ENCODE peak calls at places on chromosomes 5 and 9, in four cellular contexts. B, M, Q and R are unnamed samples.

GRCh38 chr9:6927838-6928237 is 170.1 kb downstream of the KDM4C start:
- DNase-seq in B (no peak), M (no peak), Q (no peak), R (no peak)

GRCh38 chr5:33675958-33676464 is 215.8 kb downstream of the ADAMTS12 start:
- DNase-seq in B (no peak), M (no peak), Q (no peak), R (no peak)

GRCh38 chr9:83284766-83285165 is 221.8 kb upstream of the RASEF start:
- DNase-seq in B (no peak), M (no peak), Q (no peak), R (no peak)

GRCh38 chr9:121225240-121225639 is 23.6 kb upstream of the RAB14 start:
- DNase-seq in B (no peak), M (no peak), Q (no peak), R (no peak)

GRCh38 chr9:134379774-134380431 is 53.6 kb downstream of the RXRA start:
- DNase-seq in B (no peak), M (peak), Q (no peak), R (no peak)

GRCh38 chr5:157106668-157107461 is 2.0 kb downstream of the HAVCR2 start:
- DNase-seq in B (no peak), M (no peak), Q (no peak), R (no peak)

GRCh38 chr9:118609355-118610044 is 759.7 kb downstream of the BRINP1 start:
- DNase-seq in B (no peak), M (no peak), Q (no peak), R (no peak)

GRCh38 chr9:38401994-38402393 is 9.5 kb downstream of the ALDH1B1 start:
- DNase-seq in B (no peak), M (no peak), Q (no peak), R (no peak)